ENCODE peak calls at places on chromosomes 1 and 21, in eight cellular contexts. One of them, this sample, is unnamed.

GRCh38 chr1:244388961-244389360 is 62.7 kb downstream of the ADSS2 start:
- DNase-seq in foreskin fibroblast: no peak
- DNase-seq in naive thymus-derived CD8-positive, alpha-beta T cell: no peak
- DNase-seq in nucleus accumbens: no peak
- DNase-seq in brain microvascular endothelial cell: no peak
- DNase-seq in HS-5: no peak
- DNase-seq in WTC11: no peak
- DNase-seq in CD8-positive, alpha-beta T cell: no peak
- DNase-seq in this sample: peak

GRCh38 chr1:145995148-145995851 is 1.1 kb downstream of the TXNIP start:
- DNase-seq in nucleus accumbens: no peak
- DNase-seq in naive thymus-derived CD8-positive, alpha-beta T cell: no peak
- DNase-seq in WTC11: no peak
- DNase-seq in CD8-positive, alpha-beta T cell: no peak
- DNase-seq in brain microvascular endothelial cell: no peak
- DNase-seq in HS-5: no peak
- DNase-seq in foreskin fibroblast: no peak
- DNase-seq in this sample: no peak

GRCh38 chr1:212916395-212917133 is 33.8 kb upstream of the VASH2 start:
- DNase-seq in HS-5: no peak
- DNase-seq in brain microvascular endothelial cell: no peak
- DNase-seq in nucleus accumbens: peak
- DNase-seq in CD8-positive, alpha-beta T cell: no peak
- DNase-seq in WTC11: peak
- DNase-seq in foreskin fibroblast: peak
- DNase-seq in naive thymus-derived CD8-positive, alpha-beta T cell: no peak
- DNase-seq in this sample: no peak

GRCh38 chr1:147640553-147641165 is 29.7 kb downstream of the ACP6 start:
- DNase-seq in brain microvascular endothelial cell: peak
- DNase-seq in foreskin fibroblast: peak
- DNase-seq in naive thymus-derived CD8-positive, alpha-beta T cell: peak
- DNase-seq in nucleus accumbens: peak
- DNase-seq in HS-5: peak
- DNase-seq in WTC11: peak
- DNase-seq in CD8-positive, alpha-beta T cell: peak
- DNase-seq in this sample: peak

GRCh38 chr21:37712204-37712934 is 203.9 kb downstream of the KCNJ6 start:
- DNase-seq in brain microvascular endothelial cell: peak
- DNase-seq in CD8-positive, alpha-beta T cell: peak
- DNase-seq in WTC11: peak
- DNase-seq in HS-5: peak
- DNase-seq in nucleus accumbens: peak
- DNase-seq in foreskin fibroblast: peak
- DNase-seq in naive thymus-derived CD8-positive, alpha-beta T cell: no peak
- DNase-seq in this sample: peak

GRCh38 chr1:22331618-22332017 is 120.0 kb upstream of the ZBTB40 start:
- DNase-seq in HS-5: no peak
- DNase-seq in foreskin fibroblast: no peak
- DNase-seq in WTC11: no peak
- DNase-seq in nucleus accumbens: no peak
- DNase-seq in naive thymus-derived CD8-positive, alpha-beta T cell: no peak
- DNase-seq in brain microvascular endothelial cell: no peak
- DNase-seq in CD8-positive, alpha-beta T cell: no peak
- DNase-seq in this sample: no peak

GRCh38 chr1:226063362-226064167 is 1.0 kb downstream of the H3-3A start:
- DNase-seq in foreskin fibroblast: peak
- DNase-seq in CD8-positive, alpha-beta T cell: peak
- DNase-seq in brain microvascular endothelial cell: peak
- DNase-seq in naive thymus-derived CD8-positive, alpha-beta T cell: peak
- DNase-seq in WTC11: peak
- DNase-seq in nucleus accumbens: peak
- DNase-seq in HS-5: no peak
- DNase-seq in this sample: peak

GRCh38 chr1:236890152-236891056 is 95.3 kb downstream of the MTR start:
- DNase-seq in nucleus accumbens: no peak
- DNase-seq in brain microvascular endothelial cell: no peak
- DNase-seq in WTC11: no peak
- DNase-seq in naive thymus-derived CD8-positive, alpha-beta T cell: no peak
- DNase-seq in HS-5: no peak
- DNase-seq in CD8-positive, alpha-beta T cell: no peak
- DNase-seq in foreskin fibroblast: no peak
- DNase-seq in this sample: no peak

GRCh38 chr1:10561497-10561896 is 86.7 kb downstream of the PEX14 start:
- DNase-seq in CD8-positive, alpha-beta T cell: no peak
- DNase-seq in HS-5: no peak
- DNase-seq in brain microvascular endothelial cell: no peak
- DNase-seq in nucleus accumbens: no peak
- DNase-seq in naive thymus-derived CD8-positive, alpha-beta T cell: no peak
- DNase-seq in foreskin fibroblast: peak
- DNase-seq in WTC11: no peak
- DNase-seq in this sample: no peak

GRCh38 chr1:64476251-64476952 is 6.5 kb downstream of the CACHD1 start:
- DNase-seq in nucleus accumbens: no peak
- DNase-seq in foreskin fibroblast: peak
- DNase-seq in HS-5: peak
- DNase-seq in brain microvascular endothelial cell: peak
- DNase-seq in WTC11: no peak
- DNase-seq in CD8-positive, alpha-beta T cell: no peak
- DNase-seq in naive thymus-derived CD8-positive, alpha-beta T cell: no peak
- DNase-seq in this sample: peak

GRCh38 chr1:229624906-229625871 is 733 bp downstream of the TAF5L start:
- DNase-seq in CD8-positive, alpha-beta T cell: peak
- DNase-seq in brain microvascular endothelial cell: peak
- DNase-seq in HS-5: no peak
- DNase-seq in naive thymus-derived CD8-positive, alpha-beta T cell: no peak
- DNase-seq in WTC11: peak
- DNase-seq in foreskin fibroblast: peak
- DNase-seq in nucleus accumbens: peak
- DNase-seq in this sample: peak

GRCh38 chr1:56671085-56671484 is 26.0 kb downstream of the PRKAA2 start:
- DNase-seq in nucleus accumbens: no peak
- DNase-seq in HS-5: no peak
- DNase-seq in foreskin fibroblast: no peak
- DNase-seq in naive thymus-derived CD8-positive, alpha-beta T cell: no peak
- DNase-seq in brain microvascular endothelial cell: no peak
- DNase-seq in WTC11: no peak
- DNase-seq in CD8-positive, alpha-beta T cell: no peak
- DNase-seq in this sample: no peak

GRCh38 chr21:42561742-42562141 is 48.1 kb downstream of the SLC37A1 start:
- DNase-seq in brain microvascular endothelial cell: no peak
- DNase-seq in CD8-positive, alpha-beta T cell: no peak
- DNase-seq in WTC11: peak
- DNase-seq in naive thymus-derived CD8-positive, alpha-beta T cell: no peak
- DNase-seq in HS-5: no peak
- DNase-seq in foreskin fibroblast: no peak
- DNase-seq in nucleus accumbens: no peak
- DNase-seq in this sample: no peak

GRCh38 chr1:109134423-109134822 is 20.5 kb downstream of the ELAPOR1 start:
- DNase-seq in brain microvascular endothelial cell: no peak
- DNase-seq in WTC11: no peak
- DNase-seq in naive thymus-derived CD8-positive, alpha-beta T cell: no peak
- DNase-seq in CD8-positive, alpha-beta T cell: no peak
- DNase-seq in nucleus accumbens: no peak
- DNase-seq in foreskin fibroblast: no peak
- DNase-seq in HS-5: no peak
- DNase-seq in this sample: no peak

GRCh38 chr1:24958766-24959622 is 28.9 kb upstream of the RUNX3 start:
- DNase-seq in nucleus accumbens: no peak
- DNase-seq in WTC11: no peak
- DNase-seq in HS-5: no peak
- DNase-seq in foreskin fibroblast: no peak
- DNase-seq in brain microvascular endothelial cell: no peak
- DNase-seq in CD8-positive, alpha-beta T cell: no peak
- DNase-seq in naive thymus-derived CD8-positive, alpha-beta T cell: no peak
- DNase-seq in this sample: no peak

GRCh38 chr1:8361198-8361849 is 43.4 kb downstream of the SLC45A1 start:
- DNase-seq in nucleus accumbens: no peak
- DNase-seq in HS-5: no peak
- DNase-seq in naive thymus-derived CD8-positive, alpha-beta T cell: no peak
- DNase-seq in CD8-positive, alpha-beta T cell: no peak
- DNase-seq in brain microvascular endothelial cell: no peak
- DNase-seq in WTC11: no peak
- DNase-seq in foreskin fibroblast: no peak
- DNase-seq in this sample: no peak

GRCh38 chr1:67957026-67957425 is 93.4 kb downstream of the DIRAS3 start:
- DNase-seq in nucleus accumbens: no peak
- DNase-seq in HS-5: no peak
- DNase-seq in naive thymus-derived CD8-positive, alpha-beta T cell: no peak
- DNase-seq in CD8-positive, alpha-beta T cell: no peak
- DNase-seq in WTC11: no peak
- DNase-seq in foreskin fibroblast: peak
- DNase-seq in brain microvascular endothelial cell: no peak
- DNase-seq in this sample: no peak

GRCh38 chr1:25743164-25744139 is 56.5 kb upstream of the SELENON start:
- DNase-seq in nucleus accumbens: peak
- DNase-seq in WTC11: no peak
- DNase-seq in foreskin fibroblast: peak
- DNase-seq in CD8-positive, alpha-beta T cell: no peak
- DNase-seq in HS-5: no peak
- DNase-seq in brain microvascular endothelial cell: peak
- DNase-seq in naive thymus-derived CD8-positive, alpha-beta T cell: no peak
- DNase-seq in this sample: peak

GRCh38 chr1:24556414-24556795 is 518 bp downstream of the NCMAP start:
- DNase-seq in WTC11: no peak
- DNase-seq in brain microvascular endothelial cell: no peak
- DNase-seq in nucleus accumbens: no peak
- DNase-seq in CD8-positive, alpha-beta T cell: no peak
- DNase-seq in foreskin fibroblast: no peak
- DNase-seq in naive thymus-derived CD8-positive, alpha-beta T cell: no peak
- DNase-seq in HS-5: no peak
- DNase-seq in this sample: no peak

GRCh38 chr1:226827458-226827857 is 43.0 kb upstream of the PSEN2 start:
- DNase-seq in CD8-positive, alpha-beta T cell: no peak
- DNase-seq in brain microvascular endothelial cell: no peak
- DNase-seq in HS-5: no peak
- DNase-seq in foreskin fibroblast: no peak
- DNase-seq in nucleus accumbens: no peak
- DNase-seq in naive thymus-derived CD8-positive, alpha-beta T cell: no peak
- DNase-seq in WTC11: peak
- DNase-seq in this sample: no peak

GRCh38 chr1:83503153-83503552 is 495.8 kb downstream of the TTLL7 start:
- DNase-seq in foreskin fibroblast: no peak
- DNase-seq in WTC11: no peak
- DNase-seq in naive thymus-derived CD8-positive, alpha-beta T cell: no peak
- DNase-seq in nucleus accumbens: no peak
- DNase-seq in CD8-positive, alpha-beta T cell: no peak
- DNase-seq in HS-5: no peak
- DNase-seq in brain microvascular endothelial cell: no peak
- DNase-seq in this sample: no peak

GRCh38 chr1:44681905-44682900 is 7.7 kb downstream of the ARMH1 start:
- DNase-seq in HS-5: no peak
- DNase-seq in CD8-positive, alpha-beta T cell: no peak
- DNase-seq in foreskin fibroblast: no peak
- DNase-seq in WTC11: peak
- DNase-seq in nucleus accumbens: no peak
- DNase-seq in naive thymus-derived CD8-positive, alpha-beta T cell: no peak
- DNase-seq in brain microvascular endothelial cell: no peak
- DNase-seq in this sample: no peak

GRCh38 chr1:12065872-12066271 is 2.8 kb downstream of the TNFRSF8 start:
- DNase-seq in CD8-positive, alpha-beta T cell: no peak
- DNase-seq in brain microvascular endothelial cell: no peak
- DNase-seq in WTC11: no peak
- DNase-seq in HS-5: no peak
- DNase-seq in foreskin fibroblast: no peak
- DNase-seq in nucleus accumbens: no peak
- DNase-seq in naive thymus-derived CD8-positive, alpha-beta T cell: no peak
- DNase-seq in this sample: no peak

GRCh38 chr1:2777428-2778219 is 23.9 kb downstream of the TTC34 start:
- DNase-seq in foreskin fibroblast: no peak
- DNase-seq in HS-5: no peak
- DNase-seq in brain microvascular endothelial cell: no peak
- DNase-seq in CD8-positive, alpha-beta T cell: no peak
- DNase-seq in WTC11: no peak
- DNase-seq in nucleus accumbens: no peak
- DNase-seq in naive thymus-derived CD8-positive, alpha-beta T cell: no peak
- DNase-seq in this sample: no peak

GRCh38 chr1:5828322-5828935 is 163.8 kb downstream of the NPHP4 start:
- DNase-seq in foreskin fibroblast: no peak
- DNase-seq in CD8-positive, alpha-beta T cell: no peak
- DNase-seq in nucleus accumbens: no peak
- DNase-seq in brain microvascular endothelial cell: no peak
- DNase-seq in naive thymus-derived CD8-positive, alpha-beta T cell: no peak
- DNase-seq in WTC11: no peak
- DNase-seq in HS-5: no peak
- DNase-seq in this sample: no peak

GRCh38 chr1:8947127-8947691 is 1.5 kb downstream of the CA6 start:
- DNase-seq in naive thymus-derived CD8-positive, alpha-beta T cell: no peak
- DNase-seq in foreskin fibroblast: no peak
- DNase-seq in brain microvascular endothelial cell: no peak
- DNase-seq in nucleus accumbens: no peak
- DNase-seq in WTC11: no peak
- DNase-seq in CD8-positive, alpha-beta T cell: no peak
- DNase-seq in HS-5: no peak
- DNase-seq in this sample: no peak

GRCh38 chr1:201683397-201683796 is 144.5 kb downstream of the NAV1 start:
- DNase-seq in naive thymus-derived CD8-positive, alpha-beta T cell: no peak
- DNase-seq in HS-5: no peak
- DNase-seq in CD8-positive, alpha-beta T cell: no peak
- DNase-seq in WTC11: no peak
- DNase-seq in foreskin fibroblast: no peak
- DNase-seq in nucleus accumbens: no peak
- DNase-seq in brain microvascular endothelial cell: no peak
- DNase-seq in this sample: no peak

GRCh38 chr1:53278294-53278693 is 40.0 kb upstream of the MAGOH start:
- DNase-seq in HS-5: no peak
- DNase-seq in naive thymus-derived CD8-positive, alpha-beta T cell: peak
- DNase-seq in CD8-positive, alpha-beta T cell: peak
- DNase-seq in brain microvascular endothelial cell: peak
- DNase-seq in foreskin fibroblast: no peak
- DNase-seq in WTC11: peak
- DNase-seq in nucleus accumbens: peak
- DNase-seq in this sample: peak

GRCh38 chr1:202800742-202801141 is 7.5 kb downstream of the KDM5B start:
- DNase-seq in naive thymus-derived CD8-positive, alpha-beta T cell: no peak
- DNase-seq in HS-5: no peak
- DNase-seq in nucleus accumbens: no peak
- DNase-seq in foreskin fibroblast: no peak
- DNase-seq in WTC11: no peak
- DNase-seq in brain microvascular endothelial cell: no peak
- DNase-seq in CD8-positive, alpha-beta T cell: no peak
- DNase-seq in this sample: no peak

GRCh38 chr1:41566274-41566885 is 81.9 kb upstream of the EDN2 start:
- DNase-seq in WTC11: no peak
- DNase-seq in brain microvascular endothelial cell: no peak
- DNase-seq in naive thymus-derived CD8-positive, alpha-beta T cell: no peak
- DNase-seq in CD8-positive, alpha-beta T cell: no peak
- DNase-seq in nucleus accumbens: no peak
- DNase-seq in HS-5: no peak
- DNase-seq in foreskin fibroblast: no peak
- DNase-seq in this sample: no peak

GRCh38 chr1:6454856-6455751 is 10.9 kb downstream of the TNFRSF25 start:
- DNase-seq in CD8-positive, alpha-beta T cell: peak
- DNase-seq in WTC11: peak
- DNase-seq in foreskin fibroblast: no peak
- DNase-seq in brain microvascular endothelial cell: no peak
- DNase-seq in naive thymus-derived CD8-positive, alpha-beta T cell: no peak
- DNase-seq in HS-5: no peak
- DNase-seq in nucleus accumbens: no peak
- DNase-seq in this sample: no peak

GRCh38 chr1:193190096-193190744 is 3.8 kb upstream of the B3GALT2 start:
- DNase-seq in nucleus accumbens: no peak
- DNase-seq in naive thymus-derived CD8-positive, alpha-beta T cell: no peak
- DNase-seq in HS-5: no peak
- DNase-seq in foreskin fibroblast: no peak
- DNase-seq in brain microvascular endothelial cell: no peak
- DNase-seq in CD8-positive, alpha-beta T cell: no peak
- DNase-seq in WTC11: no peak
- DNase-seq in this sample: no peak

GRCh38 chr1:109530457-109531204 is 9.0 kb upstream of the GPR61 start:
- DNase-seq in CD8-positive, alpha-beta T cell: no peak
- DNase-seq in brain microvascular endothelial cell: no peak
- DNase-seq in WTC11: no peak
- DNase-seq in nucleus accumbens: no peak
- DNase-seq in naive thymus-derived CD8-positive, alpha-beta T cell: no peak
- DNase-seq in HS-5: no peak
- DNase-seq in foreskin fibroblast: no peak
- DNase-seq in this sample: no peak

GRCh38 chr21:42830456-42831455 is 48.6 kb downstream of the WDR4 start:
- DNase-seq in HS-5: no peak
- DNase-seq in WTC11: no peak
- DNase-seq in CD8-positive, alpha-beta T cell: no peak
- DNase-seq in naive thymus-derived CD8-positive, alpha-beta T cell: no peak
- DNase-seq in foreskin fibroblast: no peak
- DNase-seq in brain microvascular endothelial cell: no peak
- DNase-seq in nucleus accumbens: no peak
- DNase-seq in this sample: no peak